ENCODE peak calls at places on chromosomes 6 and 20, in nine cellular contexts. L is psoas muscle, V is MM.1S, T is uterus, B is heart left ventricle, W is ascending aorta, F is mammary epithelial cell, Y is upper lobe of right lung, U is K562. S is an unnamed sample.
A peak's percentile ranks its signal among the peaks of the same experiment; 100 is the strongest.

GRCh38 chr6:4931530-4932505 is 72.0 kb downstream of the RPP40 start:
- DNase-seq in W (no peak), Y (no peak), T (no peak), B (no peak), F (peak; percentile 30), L (no peak), V (no peak), U (no peak), S (no peak)

GRCh38 chr20:63518946-63519764 is 1.4 kb upstream of the PPDPF start:
- DNase-seq in F (no peak), V (no peak), Y (peak; percentile 70), L (no peak), T (no peak), U (no peak), W (no peak), B (peak; percentile 63), S (no peak)

GRCh38 chr6:131682427-131682826 is 18.8 kb downstream of the OR2A4 start:
- DNase-seq in Y (no peak), B (no peak), T (no peak), V (no peak), W (no peak), L (no peak), U (no peak), F (no peak), S (no peak)

GRCh38 chr6:93366506-93366905 is 52.9 kb downstream of the EPHA7 start:
- DNase-seq in Y (no peak), T (no peak), B (no peak), U (no peak), W (no peak), V (no peak), L (no peak), F (no peak), S (no peak)

GRCh38 chr6:51411726-51412125 is 593.1 kb downstream of the TFAP2B start:
- DNase-seq in F (no peak), L (no peak), V (no peak), B (no peak), U (no peak), Y (no peak), W (no peak), T (no peak), S (no peak)

GRCh38 chr6:125154184-125155135 is 887 bp downstream of the TPD52L1 start:
- DNase-seq in V (no peak), Y (peak; percentile 78), L (peak; percentile 54), W (no peak), U (peak; percentile 78), B (peak; percentile 58), F (peak; percentile 69), T (peak; percentile 33), S (peak; percentile 54)

GRCh38 chr6:34888441-34888820 is 589 bp upstream of the TAF11 start:
- DNase-seq in U (no peak), Y (no peak), F (no peak), B (no peak), T (no peak), W (no peak), V (peak; percentile 15), L (no peak), S (no peak)

GRCh38 chr6:32255212-32256153 is 31.6 kb upstream of the NOTCH4 start:
- DNase-seq in W (no peak), L (peak; percentile 72), U (peak; percentile 84), F (peak; percentile 81), T (peak; percentile 87), V (peak; percentile 69), Y (peak; percentile 83), B (peak; percentile 80), S (peak; percentile 86)

GRCh38 chr6:112287836-112288235 is 33.5 kb upstream of the LAMA4 start:
- DNase-seq in W (no peak), V (no peak), U (no peak), L (no peak), T (no peak), F (no peak), Y (no peak), B (no peak), S (no peak)

GRCh38 chr6:137866200-137866913 is 702 bp upstream of the TNFAIP3 start:
- DNase-seq in Y (no peak), T (peak; percentile 68), B (no peak), W (no peak), V (no peak), L (peak; percentile 61), F (peak; percentile 46), U (peak; percentile 89), S (no peak)

GRCh38 chr20:64092258-64093012 is 8.2 kb upstream of the LKAAEAR1 start:
- DNase-seq in U (no peak), T (no peak), F (no peak), W (no peak), Y (no peak), V (no peak), L (no peak), B (no peak), S (no peak)

GRCh38 chr6:165580139-165580538 is 82.9 kb downstream of the PDE10A start:
- DNase-seq in U (no peak), F (no peak), B (no peak), L (no peak), V (no peak), T (no peak), W (no peak), Y (no peak), S (no peak)

GRCh38 chr6:37669887-37670437 is 27.7 kb downstream of the MDGA1 start:
- DNase-seq in L (no peak), V (no peak), F (no peak), Y (no peak), T (no peak), B (no peak), U (no peak), W (no peak), S (no peak)

GRCh38 chr6:74946961-74947360 is 258.9 kb downstream of the COL12A1 start:
- DNase-seq in T (no peak), B (no peak), W (no peak), F (peak; percentile 82), L (no peak), Y (no peak), U (no peak), V (no peak), S (no peak)

GRCh38 chr6:114140416-114140815 is 169.5 kb upstream of the HDAC2 start:
- DNase-seq in V (no peak), F (no peak), T (no peak), Y (no peak), B (no peak), W (no peak), U (no peak), L (no peak), S (no peak)

GRCh38 chr6:82735790-82736189 is 329.9 kb downstream of the UBE3D start:
- DNase-seq in Y (no peak), B (no peak), F (no peak), U (no peak), V (no peak), T (no peak), L (no peak), W (no peak), S (no peak)

GRCh38 chr6:66538548-66539135 is 831.6 kb upstream of the EYS start:
- DNase-seq in T (no peak), W (no peak), L (no peak), Y (no peak), F (no peak), U (no peak), B (no peak), V (no peak), S (no peak)

GRCh38 chr6:137362878-137363804 is 131.1 kb downstream of the OLIG3 start:
- DNase-seq in U (no peak), F (no peak), Y (no peak), T (no peak), W (no peak), V (no peak), B (no peak), L (no peak), S (no peak)

GRCh38 chr6:1479095-1479494 is 89.7 kb downstream of the FOXF2 start:
- DNase-seq in V (no peak), Y (no peak), U (no peak), T (no peak), L (no peak), W (no peak), F (peak; percentile 39), B (no peak), S (no peak)
- TF ChIP-seq CTCF in V (no peak), Y (no peak), U (no peak), T (no peak), L (no peak), W (no peak), F (no peak), B (no peak), S (no peak)

DNA sequence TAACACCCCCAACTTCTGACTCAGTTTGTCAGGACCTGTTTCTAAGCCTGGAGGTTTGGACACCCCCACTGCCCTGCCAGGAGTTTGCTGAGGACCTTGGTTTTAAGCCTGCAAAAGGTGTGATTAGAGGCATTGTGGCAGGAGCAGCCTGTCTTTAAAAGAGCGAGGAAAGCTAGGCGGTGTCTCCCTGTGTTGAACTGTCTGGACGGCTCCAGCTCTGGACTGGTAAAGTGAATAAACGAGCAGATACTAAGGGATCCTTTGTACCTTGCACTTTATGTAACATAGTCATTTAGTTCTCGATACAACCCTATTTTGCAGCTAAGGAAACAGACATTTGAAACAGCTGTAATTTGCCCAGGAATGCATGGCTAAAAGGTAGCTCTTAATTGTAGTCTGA is 14.4 kb downstream of the FAM83D start:
- DNase-seq in B (no peak), L (no peak), Y (no peak), F (no peak), U (no peak), W (no peak), V (no peak), T (no peak), S (no peak)
- H3K36me3 ChIP-seq in B (no peaks in the 10 kb centered on the region), L (no peaks in the 10 kb centered on the region), Y (no peaks in the 10 kb centered on the region), F (peaks cover 14% of the 10 kb centered on the region), U (peaks cover 96% of the 10 kb centered on the region), W (no peaks in the 10 kb centered on the region), V (peaks cover 14% of the 10 kb centered on the region), T (no peaks in the 10 kb centered on the region), S (no peaks in the 10 kb centered on the region)

GRCh38 chr20:32021091-32021490 is 10.9 kb downstream of the CCM2L start:
- DNase-seq in V (no peak), Y (no peak), L (no peak), T (no peak), W (no peak), U (no peak), B (no peak), F (no peak), S (no peak)

GRCh38 chr20:32027653-32028052 is 17.4 kb downstream of the CCM2L start:
- DNase-seq in T (no peak), Y (no peak), U (no peak), F (no peak), W (no peak), B (no peak), V (no peak), L (no peak), S (no peak)

GRCh38 chr20:32029561-32029960 is 19.3 kb downstream of the CCM2L start:
- DNase-seq in B (no peak), T (no peak), V (no peak), L (no peak), U (no peak), Y (no peak), F (no peak), W (no peak), S (no peak)

GRCh38 chr20:32028647-32029372 is 18.6 kb downstream of the CCM2L start:
- DNase-seq in L (no peak), W (no peak), U (peak; percentile 19), T (no peak), V (no peak), F (no peak), Y (no peak), B (no peak), S (no peak)

GRCh38 chr20:32024683-32025295 is 14.6 kb downstream of the CCM2L start:
- DNase-seq in T (no peak), Y (no peak), W (no peak), B (no peak), L (no peak), V (no peak), U (no peak), F (no peak), S (no peak)
- TF ChIP-seq CTCF in T (no peak), Y (no peak), W (no peak), B (no peak), L (no peak), V (no peak), U (no peak), F (no peak), S (no peak)

GRCh38 chr6:7413151-7413823 is 23.7 kb downstream of the RIOK1 start:
- DNase-seq in W (no peak), V (no peak), T (no peak), U (no peak), Y (no peak), F (no peak), L (no peak), B (no peak), S (no peak)
- H3K36me3 ChIP-seq in W (peaks cover 81% of the 10 kb centered on the region), V (peaks cover 11% of the 10 kb centered on the region), T (no peaks in the 10 kb centered on the region), U (peaks cover 90% of the 10 kb centered on the region), Y (peaks cover 89% of the 10 kb centered on the region), F (peaks cover 29% of the 10 kb centered on the region), L (peaks cover 97% of the 10 kb centered on the region), B (peaks cover 98% of the 10 kb centered on the region), S (no peaks in the 10 kb centered on the region)

S was measured in ovary.